ENCODE peak calls at places on chromosomes 12 and 14, in eight cellular contexts. One of them, this sample, is unnamed.

GRCh38 chr12:857611-858010 is 91.9 kb downstream of the RAD52 start:
- DNase-seq in activated CD8-positive, alpha-beta T cell treated with anti-CD3 and anti-CD28 coated beads for 36 hours: no peak
- DNase-seq in HEK293T: no peak
- DNase-seq in T-helper 1 cell: no peak
- DNase-seq in iris pigment epithelial cell: peak; percentile 93
- DNase-seq in T1000: no peak
- DNase-seq in GM04503: peak; percentile 27
- DNase-seq in nucleus accumbens: no peak
- DNase-seq in this sample: no peak

GRCh38 chr12:49200882-49201594 is 12.2 kb upstream of the TUBA1A start:
- DNase-seq in HEK293T: no peak
- DNase-seq in nucleus accumbens: no peak
- DNase-seq in T-helper 1 cell: no peak
- DNase-seq in GM04503: peak; percentile 60
- DNase-seq in T1000: no peak
- DNase-seq in iris pigment epithelial cell: peak; percentile 92
- DNase-seq in activated CD8-positive, alpha-beta T cell treated with anti-CD3 and anti-CD28 coated beads for 36 hours: no peak
- DNase-seq in this sample: no peak

GRCh38 chr12:40253936-40254335 is 29.1 kb downstream of the LRRK2 start:
- DNase-seq in HEK293T: no peak
- DNase-seq in GM04503: peak; percentile 21
- DNase-seq in T1000: no peak
- DNase-seq in T-helper 1 cell: no peak
- DNase-seq in activated CD8-positive, alpha-beta T cell treated with anti-CD3 and anti-CD28 coated beads for 36 hours: no peak
- DNase-seq in iris pigment epithelial cell: peak; percentile 78
- DNase-seq in nucleus accumbens: no peak
- DNase-seq in this sample: no peak

GRCh38 chr12:123942911-123943648 is 29.6 kb downstream of the CCDC92 start:
- DNase-seq in T-helper 1 cell: no peak
- DNase-seq in GM04503: no peak
- DNase-seq in nucleus accumbens: no peak
- DNase-seq in HEK293T: no peak
- DNase-seq in iris pigment epithelial cell: peak; percentile 55
- DNase-seq in activated CD8-positive, alpha-beta T cell treated with anti-CD3 and anti-CD28 coated beads for 36 hours: no peak
- DNase-seq in T1000: peak; percentile 6
- DNase-seq in this sample: no peak

GRCh38 chr12:61758661-61759060 is 501.5 kb upstream of the USP15 start:
- DNase-seq in nucleus accumbens: no peak
- DNase-seq in HEK293T: no peak
- DNase-seq in T1000: no peak
- DNase-seq in iris pigment epithelial cell: no peak
- DNase-seq in GM04503: no peak
- DNase-seq in T-helper 1 cell: no peak
- DNase-seq in activated CD8-positive, alpha-beta T cell treated with anti-CD3 and anti-CD28 coated beads for 36 hours: no peak
- DNase-seq in this sample: no peak

GRCh38 chr12:117874842-117875434 is 93.9 kb downstream of the KSR2 start:
- DNase-seq in HEK293T: peak; percentile 76
- DNase-seq in nucleus accumbens: peak; percentile 48
- DNase-seq in GM04503: no peak
- DNase-seq in T-helper 1 cell: no peak
- DNase-seq in activated CD8-positive, alpha-beta T cell treated with anti-CD3 and anti-CD28 coated beads for 36 hours: peak; percentile 74
- DNase-seq in iris pigment epithelial cell: peak; percentile 52
- DNase-seq in T1000: peak; percentile 37
- DNase-seq in this sample: peak; percentile 43

GRCh38 chr12:12745576-12746211 is 28.5 kb downstream of the CDKN1B start:
- DNase-seq in activated CD8-positive, alpha-beta T cell treated with anti-CD3 and anti-CD28 coated beads for 36 hours: no peak
- DNase-seq in nucleus accumbens: no peak
- DNase-seq in HEK293T: no peak
- DNase-seq in T1000: no peak
- DNase-seq in iris pigment epithelial cell: no peak
- DNase-seq in T-helper 1 cell: no peak
- DNase-seq in GM04503: no peak
- DNase-seq in this sample: no peak

GRCh38 chr14:106879241-106879640 is 1352.9 kb downstream of the TMEM121 start:
- DNase-seq in HEK293T: no peak
- DNase-seq in T1000: no peak
- DNase-seq in activated CD8-positive, alpha-beta T cell treated with anti-CD3 and anti-CD28 coated beads for 36 hours: peak; percentile 91
- DNase-seq in iris pigment epithelial cell: peak; percentile 14
- DNase-seq in GM04503: no peak
- DNase-seq in nucleus accumbens: no peak
- DNase-seq in T-helper 1 cell: no peak
- DNase-seq in this sample: no peak

GRCh38 chr14:80269338-80269935 is 58.1 kb upstream of the DIO2 start:
- DNase-seq in iris pigment epithelial cell: peak; percentile 82
- DNase-seq in activated CD8-positive, alpha-beta T cell treated with anti-CD3 and anti-CD28 coated beads for 36 hours: no peak
- DNase-seq in HEK293T: no peak
- DNase-seq in nucleus accumbens: no peak
- DNase-seq in GM04503: peak; percentile 6
- DNase-seq in T1000: no peak
- DNase-seq in T-helper 1 cell: no peak
- DNase-seq in this sample: no peak

This sample was measured in effector memory CD4-positive, alpha-beta T cell.